ENCODE peak calls at places on chromosomes 2 and 18, in eight cellular contexts. G is stimulated activated CD8-positive, alpha-beta memory T cell treated with anti-CD3 and anti-CD28 coated beads, Interleukin-4, amount 100 ng/mL, for 1 hour; Y is A549; K is stimulated activated naive B cell treated with anti-CD40 and anti-IgM and Interleukin-4, amounts not matched to agents 10 μg/mL and 1 μg/mL and 100 μg/mL, for 72 hours; Q is HTR-8/SVneo; P is CD8-positive, alpha-beta memory T cell; U is fibroblast of pulmonary artery; B is epithelial cell of esophagus. I is an unnamed sample.

GRCh38 chr18:58993260-58993659 is 128.6 kb downstream of the ZNF532 start:
- DNase-seq in K (no peak), Y (peak), G (no peak), B (peak), Q (peak), P (no peak), U (peak), I (peak)

GRCh38 chr2:96271995-96272394 is 6.0 kb downstream of the CIAO1 start:
- DNase-seq in P (no peak), G (no peak), B (no peak), Q (no peak), U (no peak), K (no peak), Y (peak), I (no peak)

GRCh38 chr18:7987284-7987976 is 420.3 kb downstream of the PTPRM start:
- DNase-seq in Y (peak), K (no peak), B (peak), P (no peak), Q (no peak), G (no peak), U (peak), I (peak)

GRCh38 chr2:190948671-190949070 is 65.3 kb downstream of the STAT1 start:
- DNase-seq in Q (peak), B (peak), P (no peak), G (no peak), U (peak), Y (no peak), K (no peak), I (peak)

GRCh38 chr2:15642334-15643208 is 50.9 kb downstream of the DDX1 start:
- DNase-seq in P (no peak), Y (no peak), B (no peak), Q (no peak), K (no peak), U (no peak), G (no peak), I (peak)

GRCh38 chr2:88606371-88607030 is 20.8 kb downstream of the EIF2AK3 start:
- DNase-seq in Q (no peak), Y (no peak), P (no peak), G (no peak), B (no peak), U (no peak), K (peak), I (no peak)

GRCh38 chr2:219698684-219699439 is 71.4 kb downstream of the SLC4A3 start:
- DNase-seq in Y (no peak), B (peak), P (no peak), K (no peak), Q (no peak), U (no peak), G (no peak), I (no peak)

GRCh38 chr2:47043142-47043890 is 111.8 kb downstream of the STPG4 start:
- DNase-seq in P (no peak), K (no peak), Y (peak), U (peak), B (peak), Q (peak), G (no peak), I (peak)

GRCh38 chr2:42753188-42753813 is 10.6 kb downstream of the OXER1 start:
- DNase-seq in B (no peak), K (no peak), G (no peak), P (no peak), Y (no peak), Q (no peak), U (no peak), I (no peak)

GRCh38 chr18:79326413-79327198 is 69.1 kb upstream of the NFATC1 start:
- DNase-seq in Y (no peak), K (no peak), P (no peak), G (no peak), Q (no peak), U (no peak), B (no peak), I (peak)

GRCh38 chr2:191321861-191322662 is 76.9 kb downstream of the MYO1B start:
- DNase-seq in K (peak), G (no peak), Q (no peak), P (peak), Y (no peak), U (peak), B (peak), I (peak)